ENCODE peak calls at places on chromosomes 2 and 18, in nine cellular contexts. One of them, this sample, is unnamed.

GRCh38 chr2:32711219-32711618 is 83.4 kb downstream of the TTC27 start:
- DNase-seq in SK-N-SH: no peak
- DNase-seq in GM13977: no peak
- DNase-seq in AG10803: peak
- DNase-seq in A549: peak
- DNase-seq in PC-3: peak
- DNase-seq in GM20000: no peak
- DNase-seq in brain microvascular endothelial cell: peak
- DNase-seq in pancreas: no peak
- DNase-seq in this sample: peak

GRCh38 chr2:137607722-137608121 is 356.6 kb upstream of the HNMT start:
- DNase-seq in SK-N-SH: no peak
- DNase-seq in GM13977: no peak
- DNase-seq in AG10803: no peak
- DNase-seq in A549: no peak
- DNase-seq in PC-3: no peak
- DNase-seq in GM20000: no peak
- DNase-seq in brain microvascular endothelial cell: no peak
- DNase-seq in pancreas: no peak
- DNase-seq in this sample: no peak

GRCh38 chr18:13566941-13567762 is 159.2 kb downstream of the FAM210A start:
- DNase-seq in SK-N-SH: no peak
- DNase-seq in GM13977: peak
- DNase-seq in AG10803: no peak
- DNase-seq in A549: no peak
- DNase-seq in PC-3: no peak
- DNase-seq in GM20000: peak
- DNase-seq in brain microvascular endothelial cell: no peak
- DNase-seq in pancreas: no peak
- DNase-seq in this sample: peak

GRCh38 chr2:47503481-47504070 is 100.6 kb downstream of the MSH2 start:
- DNase-seq in SK-N-SH: no peak
- DNase-seq in GM13977: no peak
- DNase-seq in AG10803: no peak
- DNase-seq in A549: no peak
- DNase-seq in PC-3: no peak
- DNase-seq in GM20000: no peak
- DNase-seq in brain microvascular endothelial cell: no peak
- DNase-seq in pancreas: no peak
- DNase-seq in this sample: no peak

GRCh38 chr18:22473366-22473765 is 55.7 kb upstream of the CTAGE1 start:
- DNase-seq in SK-N-SH: no peak
- DNase-seq in GM13977: no peak
- DNase-seq in AG10803: no peak
- DNase-seq in A549: no peak
- DNase-seq in PC-3: no peak
- DNase-seq in GM20000: no peak
- DNase-seq in brain microvascular endothelial cell: no peak
- DNase-seq in pancreas: no peak
- DNase-seq in this sample: no peak

GRCh38 chr18:11759456-11759855 is 70.4 kb downstream of the GNAL start:
- DNase-seq in SK-N-SH: no peak
- DNase-seq in GM13977: no peak
- DNase-seq in AG10803: no peak
- DNase-seq in A549: no peak
- DNase-seq in PC-3: no peak
- DNase-seq in GM20000: no peak
- DNase-seq in brain microvascular endothelial cell: no peak
- DNase-seq in pancreas: no peak
- DNase-seq in this sample: no peak

GRCh38 chr2:176175729-176176074 is 12.8 kb upstream of the HOXD1 start:
- DNase-seq in SK-N-SH: no peak
- DNase-seq in GM13977: no peak
- DNase-seq in AG10803: no peak
- DNase-seq in A549: no peak
- DNase-seq in PC-3: no peak
- DNase-seq in GM20000: no peak
- DNase-seq in brain microvascular endothelial cell: no peak
- DNase-seq in pancreas: no peak
- DNase-seq in this sample: no peak

GRCh38 chr2:239722760-239723448 is 302.2 kb downstream of the NDUFA10 start:
- DNase-seq in SK-N-SH: no peak
- DNase-seq in GM13977: no peak
- DNase-seq in AG10803: no peak
- DNase-seq in A549: no peak
- DNase-seq in PC-3: no peak
- DNase-seq in GM20000: no peak
- DNase-seq in brain microvascular endothelial cell: no peak
- DNase-seq in pancreas: no peak
- DNase-seq in this sample: no peak

GRCh38 chr2:10285578-10286198 is 17.0 kb upstream of the HPCAL1 start:
- DNase-seq in SK-N-SH: peak
- DNase-seq in GM13977: no peak
- DNase-seq in AG10803: peak
- DNase-seq in A549: peak
- DNase-seq in PC-3: peak
- DNase-seq in GM20000: no peak
- DNase-seq in brain microvascular endothelial cell: no peak
- DNase-seq in pancreas: peak
- DNase-seq in this sample: peak

GRCh38 chr2:166942377-166942776 is 54.1 kb downstream of the XIRP2 start:
- DNase-seq in SK-N-SH: no peak
- DNase-seq in GM13977: no peak
- DNase-seq in AG10803: no peak
- DNase-seq in A549: no peak
- DNase-seq in PC-3: no peak
- DNase-seq in GM20000: no peak
- DNase-seq in brain microvascular endothelial cell: no peak
- DNase-seq in pancreas: no peak
- DNase-seq in this sample: no peak

GRCh38 chr18:78860117-78860516 is 119.5 kb upstream of the SALL3 start:
- DNase-seq in SK-N-SH: no peak
- DNase-seq in GM13977: no peak
- DNase-seq in AG10803: no peak
- DNase-seq in A549: no peak
- DNase-seq in PC-3: no peak
- DNase-seq in GM20000: no peak
- DNase-seq in brain microvascular endothelial cell: no peak
- DNase-seq in pancreas: no peak
- DNase-seq in this sample: no peak

GRCh38 chr2:61792355-61792754 is 61.5 kb downstream of the FAM161A start:
- DNase-seq in SK-N-SH: no peak
- DNase-seq in GM13977: no peak
- DNase-seq in AG10803: no peak
- DNase-seq in A549: no peak
- DNase-seq in PC-3: no peak
- DNase-seq in GM20000: no peak
- DNase-seq in brain microvascular endothelial cell: no peak
- DNase-seq in pancreas: no peak
- DNase-seq in this sample: no peak

DNA sequence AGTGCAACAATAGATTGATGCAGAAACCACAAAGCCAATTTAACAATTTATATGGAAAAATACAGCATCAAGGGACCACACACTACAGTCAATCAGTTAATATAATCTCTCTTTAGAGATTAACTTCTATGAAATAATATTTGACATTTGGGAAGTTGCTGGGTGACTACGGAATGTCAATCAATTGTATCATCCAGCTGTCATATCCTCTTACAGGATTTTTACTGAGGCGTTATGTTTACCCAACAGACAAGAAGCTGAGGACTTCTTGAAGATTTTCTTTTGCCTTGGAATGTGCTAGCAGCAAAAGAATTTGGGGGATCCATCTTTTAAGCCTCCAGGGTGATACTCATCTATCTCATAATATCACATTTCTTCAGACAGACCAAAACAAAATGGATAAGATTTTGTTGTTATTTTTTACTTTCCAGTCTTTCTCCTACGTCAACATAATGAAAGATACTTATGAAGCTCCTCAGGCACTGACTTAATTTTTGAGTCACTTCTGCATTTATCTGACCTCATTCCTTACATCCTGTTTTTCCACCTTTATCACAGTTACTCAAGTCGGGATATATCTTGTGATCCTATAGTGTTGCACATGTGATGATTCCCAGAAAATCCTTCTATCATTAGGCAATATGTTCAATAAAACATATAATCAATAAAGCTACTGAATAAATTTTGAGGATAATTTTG is 227.2 kb upstream of the SPHKAP start:
- DNase-seq in SK-N-SH: no peak
- DNase-seq in GM13977: no peak
- DNase-seq in AG10803: no peak
- DNase-seq in A549: no peak
- DNase-seq in PC-3: peak
- DNase-seq in GM20000: no peak
- DNase-seq in brain microvascular endothelial cell: no peak
- DNase-seq in pancreas: no peak
- DNase-seq in this sample: no peak
- TF ChIP-seq CTCF in SK-N-SH: no peak
- TF ChIP-seq CTCF in GM13977: no peak
- TF ChIP-seq CTCF in AG10803: no peak
- TF ChIP-seq CTCF in A549: no peak
- TF ChIP-seq CTCF in PC-3: no peak
- TF ChIP-seq CTCF in GM20000: no peak
- TF ChIP-seq CTCF in brain microvascular endothelial cell: no peak
- TF ChIP-seq CTCF in pancreas: no peak
- TF ChIP-seq CTCF in this sample: no peak

DNA sequence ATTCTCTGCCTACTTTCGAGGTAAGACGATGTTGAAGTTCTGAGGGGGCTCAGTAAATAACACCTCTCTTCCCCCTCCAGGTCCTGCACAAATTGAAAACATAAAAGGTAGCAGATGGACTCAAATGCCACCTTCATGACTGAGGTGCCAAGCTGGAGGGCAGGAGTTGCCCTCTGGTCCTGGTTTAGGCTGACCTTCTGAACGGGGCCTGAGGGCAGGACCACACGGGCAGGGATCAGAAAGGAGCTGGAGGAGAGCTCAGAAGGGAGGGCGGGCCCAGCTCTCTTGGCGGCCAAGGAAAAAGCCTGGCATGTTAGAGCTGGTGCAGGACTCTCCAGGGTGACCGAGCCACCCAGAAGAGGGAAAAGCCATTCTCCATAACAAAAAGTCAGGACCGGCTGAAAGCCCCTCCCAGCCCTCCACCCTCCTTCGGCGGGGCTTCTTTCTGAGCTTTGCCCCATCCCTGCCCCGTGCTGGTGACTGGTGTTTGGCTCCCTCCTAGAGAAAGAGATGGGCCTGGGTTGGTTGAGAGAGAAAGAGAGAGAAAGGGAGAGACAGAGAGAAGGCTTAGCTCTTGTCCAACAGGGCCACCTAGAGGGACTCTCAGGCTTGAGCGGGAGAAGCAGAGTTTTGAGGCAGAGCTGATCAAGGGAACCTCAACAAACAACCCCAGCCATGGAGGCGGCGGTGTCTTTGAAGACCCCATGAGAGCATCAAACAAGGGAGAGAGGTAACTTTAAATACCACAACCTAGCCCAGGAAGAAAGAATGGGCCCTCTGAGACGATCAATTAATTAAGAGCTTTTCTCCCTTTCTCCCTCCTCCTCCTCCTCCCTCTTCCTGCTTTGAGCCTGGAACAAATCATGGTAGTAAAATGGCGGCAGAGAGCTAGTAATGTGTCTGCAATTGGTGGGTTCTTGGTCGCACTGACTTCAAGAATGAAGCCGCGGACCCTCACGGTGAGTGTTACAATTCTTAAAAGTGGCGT is 50.8 kb downstream of the WIPF1 start:
- DNase-seq in SK-N-SH: peak
- DNase-seq in GM13977: peak
- DNase-seq in AG10803: peak
- DNase-seq in A549: peak
- DNase-seq in PC-3: peak
- DNase-seq in GM20000: peak
- DNase-seq in brain microvascular endothelial cell: peak
- DNase-seq in pancreas: no peak
- DNase-seq in this sample: peak
- TF ChIP-seq CTCF in SK-N-SH: peak
- TF ChIP-seq CTCF in GM13977: peak
- TF ChIP-seq CTCF in AG10803: peak
- TF ChIP-seq CTCF in A549: peak
- TF ChIP-seq CTCF in PC-3: peak
- TF ChIP-seq CTCF in GM20000: peak
- TF ChIP-seq CTCF in brain microvascular endothelial cell: peak
- TF ChIP-seq CTCF in pancreas: no peak
- TF ChIP-seq CTCF in this sample: peak

DNA sequence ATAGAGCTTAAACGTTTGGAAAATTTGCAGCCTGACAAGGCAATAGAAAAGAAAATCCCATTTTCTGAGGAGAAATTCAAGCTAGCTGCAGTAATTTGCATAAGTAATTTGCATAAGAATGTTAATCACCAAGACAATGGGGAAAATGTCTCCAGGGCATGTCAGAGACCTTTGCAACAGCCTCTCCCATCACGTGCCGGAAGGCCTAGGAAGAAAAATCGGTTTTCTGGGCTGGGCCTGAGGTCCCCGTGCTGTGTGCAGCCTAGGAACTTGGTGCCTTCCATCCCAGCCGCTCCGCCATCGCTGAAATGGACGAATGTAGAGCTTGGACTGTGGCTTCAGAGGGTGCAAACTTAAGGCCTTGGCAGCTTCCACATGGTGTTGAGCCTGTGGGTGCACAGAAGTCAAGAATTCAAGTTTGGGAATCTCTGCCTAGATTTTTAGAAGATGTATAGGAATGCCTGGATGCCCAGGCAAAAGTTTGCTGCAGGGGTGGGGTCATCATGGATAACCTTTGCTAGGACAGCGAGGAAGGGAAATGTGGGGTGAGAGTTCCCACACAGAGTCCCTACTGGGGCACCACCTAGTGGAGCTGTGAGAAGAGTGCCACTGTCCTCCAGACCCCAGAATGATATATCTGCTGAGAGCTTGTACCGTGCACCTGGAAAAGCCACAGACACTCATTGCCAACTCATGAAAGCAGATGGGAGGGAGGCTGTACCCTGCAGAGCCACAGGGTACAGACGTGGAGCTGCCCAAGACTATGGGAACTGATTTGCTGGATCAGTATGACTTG is 164.6 kb downstream of the GULP1 start:
- DNase-seq in SK-N-SH: no peak
- DNase-seq in GM13977: no peak
- DNase-seq in AG10803: no peak
- DNase-seq in A549: no peak
- DNase-seq in PC-3: peak
- DNase-seq in GM20000: no peak
- DNase-seq in brain microvascular endothelial cell: no peak
- DNase-seq in pancreas: no peak
- DNase-seq in this sample: no peak
- TF ChIP-seq CTCF in SK-N-SH: peak
- TF ChIP-seq CTCF in GM13977: peak
- TF ChIP-seq CTCF in AG10803: no peak
- TF ChIP-seq CTCF in A549: peak
- TF ChIP-seq CTCF in PC-3: peak
- TF ChIP-seq CTCF in GM20000: peak
- TF ChIP-seq CTCF in brain microvascular endothelial cell: peak
- TF ChIP-seq CTCF in pancreas: no peak
- TF ChIP-seq CTCF in this sample: peak

DNA sequence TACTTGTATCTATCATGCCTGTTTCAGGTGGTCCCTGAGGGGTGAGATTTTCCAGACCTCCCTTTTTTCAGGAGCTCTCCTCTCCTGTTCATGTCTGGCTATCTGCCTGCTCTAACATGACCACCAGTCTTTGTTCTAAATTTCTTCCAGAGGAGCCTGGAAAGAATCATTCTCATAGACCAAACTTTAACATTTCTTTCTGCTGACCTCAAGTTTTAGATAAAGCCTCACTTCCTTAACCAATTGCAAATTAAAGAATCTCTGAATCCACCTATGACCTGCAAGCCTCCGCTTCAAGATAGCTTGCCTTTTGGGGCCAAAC is 97.6 kb downstream of the TEX51 start:
- DNase-seq in SK-N-SH: no peak
- DNase-seq in GM13977: no peak
- DNase-seq in AG10803: no peak
- DNase-seq in A549: no peak
- DNase-seq in PC-3: no peak
- DNase-seq in GM20000: no peak
- DNase-seq in brain microvascular endothelial cell: no peak
- DNase-seq in pancreas: no peak
- DNase-seq in this sample: no peak
- TF ChIP-seq CTCF in SK-N-SH: no peak
- TF ChIP-seq CTCF in GM13977: no peak
- TF ChIP-seq CTCF in AG10803: no peak
- TF ChIP-seq CTCF in A549: no peak
- TF ChIP-seq CTCF in PC-3: no peak
- TF ChIP-seq CTCF in GM20000: no peak
- TF ChIP-seq CTCF in brain microvascular endothelial cell: no peak
- TF ChIP-seq CTCF in pancreas: no peak
- TF ChIP-seq CTCF in this sample: no peak